ENCODE peak calls at places on chromosomes 12 and 14, in eight cellular contexts. I is NAMALWA, B is skeletal muscle cell, L is activated T-cell treated with anti-CD3 and anti-CD28 coated beads for 48 hours, T is brain microvascular endothelial cell, V is GM10248, F is kidney epithelial cell, D is T follicular helper cell. Q is an unnamed sample.
A peak's percentile ranks its signal among the peaks of the same experiment; 100 is the strongest.

GRCh38 chr12:112473056-112473455 is 54.3 kb downstream of the PTPN11 start:
- DNase-seq in I (peak; percentile 48), B (no peak), L (no peak), T (no peak), V (no peak), F (no peak), D (no peak), Q (no peak)

GRCh38 chr14:102930138-102930752 is 7.8 kb downstream of the AMN start:
- DNase-seq in I (no peak), B (no peak), L (no peak), T (no peak), V (no peak), F (no peak), D (no peak), Q (no peak)

GRCh38 chr14:93648440-93649168 is 139.7 kb downstream of the PRIMA1 start:
- DNase-seq in I (peak; percentile 67), B (no peak), L (peak; percentile 13), T (peak; percentile 3), V (no peak), F (no peak), D (no peak), Q (no peak)

GRCh38 chr12:131364903-131365820 is 345.7 kb upstream of the SFSWAP start:
- DNase-seq in I (no peak), B (no peak), L (no peak), T (no peak), V (no peak), F (no peak), D (no peak), Q (no peak)

GRCh38 chr12:120225852-120226640 is 25.1 kb upstream of the RPLP0 start:
- DNase-seq in I (no peak), B (no peak), L (no peak), T (no peak), V (peak; percentile 81), F (no peak), D (no peak), Q (peak; percentile 16)

GRCh38 chr12:81573228-81573627 is 185.9 kb downstream of the PPFIA2 start:
- DNase-seq in I (no peak), B (peak; percentile 8), L (no peak), T (peak; percentile 1), V (no peak), F (peak; percentile 7), D (no peak), Q (no peak)

GRCh38 chr12:52573743-52574142 is at the start of gene KRT74:
- DNase-seq in I (no peak), B (no peak), L (no peak), T (no peak), V (no peak), F (no peak), D (no peak), Q (no peak)

GRCh38 chr14:67555518-67556090 is 22.5 kb downstream of the PLEKHH1 start:
- DNase-seq in I (no peak), B (no peak), L (no peak), T (no peak), V (no peak), F (no peak), D (no peak), Q (no peak)

GRCh38 chr14:89719371-89720075 is 235.0 kb downstream of the EFCAB11 start:
- DNase-seq in I (no peak), B (no peak), L (no peak), T (no peak), V (no peak), F (no peak), D (no peak), Q (peak; percentile 28)

GRCh38 chr12:48767047-48767446 is 21.8 kb downstream of the ADCY6 start:
- DNase-seq in I (no peak), B (no peak), L (no peak), T (no peak), V (no peak), F (no peak), D (no peak), Q (no peak)

GRCh38 chr14:86838363-86838762 is 1154.6 kb downstream of the GALC start:
- DNase-seq in I (peak; percentile 37), B (no peak), L (no peak), T (no peak), V (no peak), F (no peak), D (no peak), Q (no peak)

GRCh38 chr14:65164068-65164824 is 61.9 kb upstream of the MAX start:
- DNase-seq in I (peak; percentile 66), B (no peak), L (no peak), T (peak; percentile 33), V (peak; percentile 56), F (no peak), D (peak; percentile 20), Q (peak; percentile 29)

GRCh38 chr12:3833670-3834310 is 39.4 kb downstream of the PARP11 start:
- DNase-seq in I (no peak), B (no peak), L (no peak), T (no peak), V (no peak), F (no peak), D (no peak), Q (no peak)

GRCh38 chr12:64810831-64811230 is 13.6 kb upstream of the TBC1D30 start:
- DNase-seq in I (no peak), B (no peak), L (no peak), T (no peak), V (no peak), F (no peak), D (no peak), Q (no peak)

GRCh38 chr14:53247596-53248370 is 94.7 kb upstream of the DDHD1 start:
- DNase-seq in I (no peak), B (no peak), L (no peak), T (no peak), V (no peak), F (no peak), D (no peak), Q (no peak)

GRCh38 chr14:73591690-73592448 is at the start of gene ACOT4:
- DNase-seq in I (no peak), B (no peak), L (peak; percentile 54), T (no peak), V (peak; percentile 67), F (no peak), D (peak; percentile 44), Q (no peak)

GRCh38 chr12:4117386-4118016 is 156.1 kb upstream of the CCND2 start:
- DNase-seq in I (no peak), B (no peak), L (no peak), T (no peak), V (no peak), F (no peak), D (no peak), Q (no peak)